ENCODE peak calls at places on chromosomes 2 and 18, in six cellular contexts. One of them, this sample, is unnamed.
A peak's percentile ranks its signal among the peaks of the same experiment; 100 is the strongest.

GRCh38 chr2:238996331-238997136 is 148.6 kb downstream of the TWIST2 start:
- ATAC-seq in A549: no peak
- ATAC-seq in GM12878: no peak
- ATAC-seq in HepG2: no peak
- ATAC-seq in upper lobe of left lung: no peak
- ATAC-seq in K562: no peak
- ATAC-seq in this sample: no peak

GRCh38 chr18:634551-635045 is 22.9 kb upstream of the TYMS start:
- ATAC-seq in A549: no peak
- ATAC-seq in GM12878: no peak
- ATAC-seq in HepG2: no peak
- ATAC-seq in upper lobe of left lung: no peak
- ATAC-seq in K562: no peak
- ATAC-seq in this sample: no peak

GRCh38 chr2:26054598-26055348 is 20.9 kb downstream of the RAB10 start:
- ATAC-seq in A549: no peak
- ATAC-seq in GM12878: peak; percentile 87
- ATAC-seq in HepG2: peak; percentile 43
- ATAC-seq in upper lobe of left lung: no peak
- ATAC-seq in K562: peak; percentile 44
- ATAC-seq in this sample: no peak

GRCh38 chr2:84716564-84716963 is 164.3 kb downstream of the TRABD2A start:
- ATAC-seq in A549: peak; percentile 28
- ATAC-seq in GM12878: no peak
- ATAC-seq in HepG2: no peak
- ATAC-seq in upper lobe of left lung: no peak
- ATAC-seq in K562: no peak
- ATAC-seq in this sample: no peak

GRCh38 chr18:26524002-26524401 is 24.4 kb downstream of the KCTD1 start:
- ATAC-seq in A549: no peak
- ATAC-seq in GM12878: no peak
- ATAC-seq in HepG2: no peak
- ATAC-seq in upper lobe of left lung: no peak
- ATAC-seq in K562: no peak
- ATAC-seq in this sample: no peak

GRCh38 chr2:128624956-128625355 is 306.3 kb upstream of the HS6ST1 start:
- ATAC-seq in A549: no peak
- ATAC-seq in GM12878: no peak
- ATAC-seq in HepG2: peak; percentile 33
- ATAC-seq in upper lobe of left lung: no peak
- ATAC-seq in K562: no peak
- ATAC-seq in this sample: no peak

GRCh38 chr2:226172314-226172713 is 627.3 kb downstream of the IRS1 start:
- ATAC-seq in A549: no peak
- ATAC-seq in GM12878: no peak
- ATAC-seq in HepG2: no peak
- ATAC-seq in upper lobe of left lung: no peak
- ATAC-seq in K562: no peak
- ATAC-seq in this sample: no peak

GRCh38 chr2:239930871-239931771 is 94.0 kb downstream of the NDUFA10 start:
- ATAC-seq in A549: no peak
- ATAC-seq in GM12878: no peak
- ATAC-seq in HepG2: no peak
- ATAC-seq in upper lobe of left lung: no peak
- ATAC-seq in K562: no peak
- ATAC-seq in this sample: no peak

GRCh38 chr2:224608104-224608503 is 22.9 kb upstream of the CUL3 start:
- ATAC-seq in A549: no peak
- ATAC-seq in GM12878: no peak
- ATAC-seq in HepG2: no peak
- ATAC-seq in upper lobe of left lung: no peak
- ATAC-seq in K562: no peak
- ATAC-seq in this sample: no peak

GRCh38 chr18:24559474-24560018 is 99.1 kb downstream of the HRH4 start:
- ATAC-seq in A549: no peak
- ATAC-seq in GM12878: no peak
- ATAC-seq in HepG2: no peak
- ATAC-seq in upper lobe of left lung: no peak
- ATAC-seq in K562: no peak
- ATAC-seq in this sample: no peak

GRCh38 chr18:21408681-21409080 is 166.6 kb downstream of the GREB1L start:
- ATAC-seq in A549: no peak
- ATAC-seq in GM12878: no peak
- ATAC-seq in HepG2: no peak
- ATAC-seq in upper lobe of left lung: no peak
- ATAC-seq in K562: no peak
- ATAC-seq in this sample: no peak

GRCh38 chr2:111704246-111704645 is 179.7 kb downstream of the ANAPC1 start:
- ATAC-seq in A549: peak; percentile 72
- ATAC-seq in GM12878: no peak
- ATAC-seq in HepG2: peak; percentile 43
- ATAC-seq in upper lobe of left lung: no peak
- ATAC-seq in K562: no peak
- ATAC-seq in this sample: no peak

GRCh38 chr2:219726916-219727315 is 99.5 kb downstream of the SLC4A3 start:
- ATAC-seq in A549: no peak
- ATAC-seq in GM12878: no peak
- ATAC-seq in HepG2: no peak
- ATAC-seq in upper lobe of left lung: no peak
- ATAC-seq in K562: peak; percentile 63
- ATAC-seq in this sample: no peak

GRCh38 chr2:85873679-85874078 is 15.1 kb downstream of the ST3GAL5 start:
- ATAC-seq in A549: peak; percentile 61
- ATAC-seq in GM12878: peak; percentile 54
- ATAC-seq in HepG2: peak; percentile 87
- ATAC-seq in upper lobe of left lung: no peak
- ATAC-seq in K562: peak; percentile 87
- ATAC-seq in this sample: no peak

GRCh38 chr18:59660976-59661743 is 36.1 kb downstream of the CCBE1 start:
- ATAC-seq in A549: no peak
- ATAC-seq in GM12878: no peak
- ATAC-seq in HepG2: no peak
- ATAC-seq in upper lobe of left lung: no peak
- ATAC-seq in K562: no peak
- ATAC-seq in this sample: no peak

GRCh38 chr2:4745596-4745995 is 946.6 kb upstream of the SOX11 start:
- ATAC-seq in A549: no peak
- ATAC-seq in GM12878: no peak
- ATAC-seq in HepG2: no peak
- ATAC-seq in upper lobe of left lung: peak; percentile 51
- ATAC-seq in K562: no peak
- ATAC-seq in this sample: no peak

GRCh38 chr2:26298286-26298637 is 47.7 kb upstream of the SELENOI start:
- ATAC-seq in A549: no peak
- ATAC-seq in GM12878: no peak
- ATAC-seq in HepG2: peak; percentile 19
- ATAC-seq in upper lobe of left lung: peak; percentile 6
- ATAC-seq in K562: no peak
- ATAC-seq in this sample: peak; percentile 9

GRCh38 chr2:206792645-206793044 is 27.2 kb downstream of the FASTKD2 start:
- ATAC-seq in A549: no peak
- ATAC-seq in GM12878: no peak
- ATAC-seq in HepG2: no peak
- ATAC-seq in upper lobe of left lung: no peak
- ATAC-seq in K562: no peak
- ATAC-seq in this sample: no peak

GRCh38 chr18:60053747-60054304 is 154.0 kb downstream of the PMAIP1 start:
- ATAC-seq in A549: peak; percentile 100
- ATAC-seq in GM12878: peak; percentile 67
- ATAC-seq in HepG2: peak; percentile 72
- ATAC-seq in upper lobe of left lung: no peak
- ATAC-seq in K562: peak; percentile 99
- ATAC-seq in this sample: peak; percentile 50

GRCh38 chr2:240896394-240896793 is 438 bp upstream of the MAB21L4 start:
- ATAC-seq in A549: no peak
- ATAC-seq in GM12878: no peak
- ATAC-seq in HepG2: peak; percentile 3
- ATAC-seq in upper lobe of left lung: no peak
- ATAC-seq in K562: no peak
- ATAC-seq in this sample: no peak

GRCh38 chr18:78983530-78983929 is 3.9 kb downstream of the SALL3 start:
- ATAC-seq in A549: no peak
- ATAC-seq in GM12878: no peak
- ATAC-seq in HepG2: no peak
- ATAC-seq in upper lobe of left lung: no peak
- ATAC-seq in K562: no peak
- ATAC-seq in this sample: no peak

GRCh38 chr2:217650716-217651360 is 352.0 kb downstream of the TNS1 start:
- ATAC-seq in A549: peak; percentile 51
- ATAC-seq in GM12878: peak; percentile 93
- ATAC-seq in HepG2: peak; percentile 92
- ATAC-seq in upper lobe of left lung: peak; percentile 75
- ATAC-seq in K562: peak; percentile 85
- ATAC-seq in this sample: no peak

GRCh38 chr18:78159397-78159796 is 820.2 kb upstream of the SALL3 start:
- ATAC-seq in A549: no peak
- ATAC-seq in GM12878: no peak
- ATAC-seq in HepG2: no peak
- ATAC-seq in upper lobe of left lung: no peak
- ATAC-seq in K562: no peak
- ATAC-seq in this sample: no peak

GRCh38 chr2:28148566-28148965 is 244.1 kb upstream of the FOSL2 start:
- ATAC-seq in A549: no peak
- ATAC-seq in GM12878: no peak
- ATAC-seq in HepG2: no peak
- ATAC-seq in upper lobe of left lung: no peak
- ATAC-seq in K562: no peak
- ATAC-seq in this sample: no peak

DNA sequence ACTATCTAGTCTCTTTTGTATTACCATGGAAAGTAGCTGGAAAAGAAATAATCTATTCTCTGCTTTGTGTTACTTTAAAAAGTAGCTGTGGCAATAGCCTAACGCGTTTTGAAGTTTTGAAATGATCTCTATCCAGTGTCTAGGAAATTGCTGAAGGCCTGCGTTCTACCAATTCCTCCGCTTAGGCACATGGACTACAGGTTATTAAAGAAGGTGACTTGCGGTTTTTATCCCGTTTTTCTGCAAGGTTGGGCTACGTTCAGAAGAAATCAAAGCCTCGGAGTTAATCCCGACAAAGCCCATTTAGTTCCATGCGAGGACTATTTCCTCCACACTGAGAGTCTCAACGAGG is 636 bp upstream of the UBXN4 start:
- ATAC-seq in A549: no peak
- ATAC-seq in GM12878: no peak
- ATAC-seq in HepG2: no peak
- ATAC-seq in upper lobe of left lung: no peak
- ATAC-seq in K562: no peak
- ATAC-seq in this sample: no peak
- H3K27ac ChIP-seq in A549: no peak overlapping the region
- H3K27ac ChIP-seq in GM12878: no peak overlapping the region
- H3K27ac ChIP-seq in HepG2: no peak overlapping the region
- H3K27ac ChIP-seq in upper lobe of left lung: peak overlapping the region; percentile 100
- H3K27ac ChIP-seq in K562: peak overlapping the region; percentile 27
- H3K27ac ChIP-seq in this sample: no peak overlapping the region

GRCh38 chr18:30039201-30039600 is 1003.3 kb downstream of the DSC3 start:
- ATAC-seq in A549: no peak
- ATAC-seq in GM12878: no peak
- ATAC-seq in HepG2: no peak
- ATAC-seq in upper lobe of left lung: no peak
- ATAC-seq in K562: no peak
- ATAC-seq in this sample: no peak

GRCh38 chr18:30044496-30044895 is 998.0 kb downstream of the DSC3 start:
- ATAC-seq in A549: no peak
- ATAC-seq in GM12878: no peak
- ATAC-seq in HepG2: no peak
- ATAC-seq in upper lobe of left lung: no peak
- ATAC-seq in K562: no peak
- ATAC-seq in this sample: no peak
- TF ChIP-seq EP300 in A549: no peak
- TF ChIP-seq EP300 in GM12878: no peak
- TF ChIP-seq EP300 in HepG2: no peak
- TF ChIP-seq EP300 in upper lobe of left lung: no peak
- TF ChIP-seq EP300 in K562: no peak
- TF ChIP-seq EP300 in this sample: no peak

DNA sequence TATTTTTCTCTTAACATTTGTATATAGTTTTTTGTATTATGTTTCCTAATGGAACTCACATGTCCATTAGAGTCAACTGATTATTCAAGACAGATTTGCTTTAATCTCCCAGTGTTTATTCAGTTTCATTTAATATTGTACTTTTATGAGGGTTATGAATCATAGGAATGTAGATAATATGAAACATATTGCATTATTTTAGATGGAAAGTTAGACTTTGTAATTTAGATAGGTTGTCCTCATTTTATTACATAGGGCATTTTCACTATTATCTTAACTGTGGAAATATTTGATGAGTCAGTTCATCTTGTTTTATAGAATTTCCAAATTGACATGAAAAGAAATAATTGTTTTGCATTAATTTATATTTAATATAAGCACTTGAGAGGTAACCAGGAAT is 240.8 kb downstream of the PLCL1 start:
- ATAC-seq in A549: no peak
- ATAC-seq in GM12878: no peak
- ATAC-seq in HepG2: no peak
- ATAC-seq in upper lobe of left lung: no peak
- ATAC-seq in K562: no peak
- ATAC-seq in this sample: no peak
- H3K27ac ChIP-seq in A549: no peak overlapping the region
- H3K27ac ChIP-seq in GM12878: no peak overlapping the region
- H3K27ac ChIP-seq in HepG2: no peak overlapping the region
- H3K27ac ChIP-seq in upper lobe of left lung: no peak overlapping the region
- H3K27ac ChIP-seq in K562: no peak overlapping the region
- H3K27ac ChIP-seq in this sample: no peak overlapping the region

DNA sequence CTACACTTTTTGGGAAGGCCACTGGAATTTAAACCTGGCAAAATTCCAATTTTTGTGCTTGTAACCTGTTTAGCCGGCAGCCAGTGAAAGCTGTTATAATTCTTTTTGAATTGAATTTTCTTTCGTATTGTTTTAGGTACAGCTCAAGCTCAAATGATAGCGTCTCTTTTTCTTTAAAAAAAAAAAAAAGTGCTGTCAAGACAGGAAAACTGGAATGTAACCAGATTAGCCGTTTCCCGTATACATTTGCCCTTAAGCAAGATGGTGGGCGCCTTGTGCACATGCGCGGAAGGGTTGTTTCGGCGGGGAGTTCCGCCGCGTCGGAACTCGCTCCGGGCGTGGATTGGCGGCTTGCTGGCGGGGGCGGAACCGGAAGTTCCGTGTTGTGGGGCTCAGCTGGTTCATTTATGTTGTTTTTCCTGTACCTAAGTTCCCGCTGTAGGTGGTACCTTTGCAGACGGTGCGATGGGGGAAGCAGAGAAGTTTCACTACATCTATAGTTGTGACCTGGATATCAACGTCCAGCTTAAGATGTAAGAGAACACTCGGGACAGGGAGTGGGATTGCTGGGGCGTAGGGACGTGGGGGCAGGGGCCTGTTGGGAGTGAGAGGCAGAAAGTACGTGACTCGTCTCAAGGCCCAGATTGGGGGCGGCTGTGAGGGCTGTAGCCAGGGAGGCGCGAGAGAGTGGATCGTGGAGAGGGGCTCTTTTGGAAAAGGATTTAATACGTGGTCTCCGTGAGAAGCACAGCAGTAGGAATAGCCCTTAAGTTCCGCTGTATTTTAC is at the start of gene PIK3C3:
- ATAC-seq in A549: peak; percentile 98
- ATAC-seq in GM12878: peak; percentile 93
- ATAC-seq in HepG2: peak; percentile 100
- ATAC-seq in upper lobe of left lung: peak; percentile 96
- ATAC-seq in K562: peak; percentile 95
- ATAC-seq in this sample: peak; percentile 99
- TF ChIP-seq EP300 in A549: no peak
- TF ChIP-seq EP300 in GM12878: no peak
- TF ChIP-seq EP300 in HepG2: no peak
- TF ChIP-seq EP300 in upper lobe of left lung: no peak
- TF ChIP-seq EP300 in K562: no peak
- TF ChIP-seq EP300 in this sample: no peak